ENCODE peak calls at places on chromosomes 6 and 20, in eight cellular contexts. One of them, this sample, is unnamed.

GRCh38 chr20:33348136-33348937 is 53.0 kb downstream of the CDK5RAP1 start:
- DNase-seq in NK-92 treated with Interleukin-12 subunit alpha and Interleukin-12 subunit beta, amount 100 ng/mL, for 24 hours: no peak
- DNase-seq in heart right ventricle: no peak
- DNase-seq in HS-5: no peak
- DNase-seq in stomach: no peak
- DNase-seq in NCI-H345: no peak
- DNase-seq in SK-N-DZ: no peak
- DNase-seq in PC-3: no peak
- DNase-seq in this sample: no peak

GRCh38 chr6:21615504-21615903 is 22.0 kb downstream of the SOX4 start:
- DNase-seq in NK-92 treated with Interleukin-12 subunit alpha and Interleukin-12 subunit beta, amount 100 ng/mL, for 24 hours: no peak
- DNase-seq in heart right ventricle: no peak
- DNase-seq in HS-5: no peak
- DNase-seq in stomach: no peak
- DNase-seq in NCI-H345: no peak
- DNase-seq in SK-N-DZ: no peak
- DNase-seq in PC-3: no peak
- DNase-seq in this sample: no peak

GRCh38 chr6:126959765-126960164 is 158.7 kb upstream of the RSPO3 start:
- DNase-seq in NK-92 treated with Interleukin-12 subunit alpha and Interleukin-12 subunit beta, amount 100 ng/mL, for 24 hours: no peak
- DNase-seq in heart right ventricle: no peak
- DNase-seq in HS-5: no peak
- DNase-seq in stomach: no peak
- DNase-seq in NCI-H345: no peak
- DNase-seq in SK-N-DZ: no peak
- DNase-seq in PC-3: no peak
- DNase-seq in this sample: no peak

GRCh38 chr20:10093087-10093591 is 58.4 kb downstream of the ANKEF1 start:
- DNase-seq in NK-92 treated with Interleukin-12 subunit alpha and Interleukin-12 subunit beta, amount 100 ng/mL, for 24 hours: no peak
- DNase-seq in heart right ventricle: no peak
- DNase-seq in HS-5: peak
- DNase-seq in stomach: no peak
- DNase-seq in NCI-H345: no peak
- DNase-seq in SK-N-DZ: no peak
- DNase-seq in PC-3: peak
- DNase-seq in this sample: no peak

GRCh38 chr6:157304840-157305675 is 18.3 kb downstream of the TMEM242 start:
- DNase-seq in NK-92 treated with Interleukin-12 subunit alpha and Interleukin-12 subunit beta, amount 100 ng/mL, for 24 hours: no peak
- DNase-seq in heart right ventricle: no peak
- DNase-seq in HS-5: no peak
- DNase-seq in stomach: peak
- DNase-seq in NCI-H345: no peak
- DNase-seq in SK-N-DZ: no peak
- DNase-seq in PC-3: no peak
- DNase-seq in this sample: no peak

GRCh38 chr20:52348434-52348833 is 156.9 kb upstream of the ZFP64 start:
- DNase-seq in NK-92 treated with Interleukin-12 subunit alpha and Interleukin-12 subunit beta, amount 100 ng/mL, for 24 hours: no peak
- DNase-seq in heart right ventricle: no peak
- DNase-seq in HS-5: no peak
- DNase-seq in stomach: no peak
- DNase-seq in NCI-H345: no peak
- DNase-seq in SK-N-DZ: peak
- DNase-seq in PC-3: no peak
- DNase-seq in this sample: no peak

GRCh38 chr20:54704032-54704635 is 228.7 kb downstream of the DOK5 start:
- DNase-seq in NK-92 treated with Interleukin-12 subunit alpha and Interleukin-12 subunit beta, amount 100 ng/mL, for 24 hours: no peak
- DNase-seq in heart right ventricle: no peak
- DNase-seq in HS-5: no peak
- DNase-seq in stomach: no peak
- DNase-seq in NCI-H345: no peak
- DNase-seq in SK-N-DZ: no peak
- DNase-seq in PC-3: no peak
- DNase-seq in this sample: no peak

GRCh38 chr6:50076431-50076830 is 26.7 kb upstream of the DEFB112 start:
- DNase-seq in NK-92 treated with Interleukin-12 subunit alpha and Interleukin-12 subunit beta, amount 100 ng/mL, for 24 hours: no peak
- DNase-seq in heart right ventricle: no peak
- DNase-seq in HS-5: no peak
- DNase-seq in stomach: no peak
- DNase-seq in NCI-H345: no peak
- DNase-seq in SK-N-DZ: no peak
- DNase-seq in PC-3: no peak
- DNase-seq in this sample: no peak

GRCh38 chr6:25717856-25718740 is 36.4 kb upstream of the SLC17A4 start:
- DNase-seq in NK-92 treated with Interleukin-12 subunit alpha and Interleukin-12 subunit beta, amount 100 ng/mL, for 24 hours: no peak
- DNase-seq in heart right ventricle: no peak
- DNase-seq in HS-5: no peak
- DNase-seq in stomach: no peak
- DNase-seq in NCI-H345: peak
- DNase-seq in SK-N-DZ: peak
- DNase-seq in PC-3: peak
- DNase-seq in this sample: peak

GRCh38 chr6:33592595-33593413 is 12.7 kb upstream of the BAK1 start:
- DNase-seq in NK-92 treated with Interleukin-12 subunit alpha and Interleukin-12 subunit beta, amount 100 ng/mL, for 24 hours: no peak
- DNase-seq in heart right ventricle: no peak
- DNase-seq in HS-5: no peak
- DNase-seq in stomach: peak
- DNase-seq in NCI-H345: no peak
- DNase-seq in SK-N-DZ: no peak
- DNase-seq in PC-3: no peak
- DNase-seq in this sample: peak

GRCh38 chr20:63698739-63699465 is 2.5 kb downstream of the TNFRSF6B start:
- DNase-seq in NK-92 treated with Interleukin-12 subunit alpha and Interleukin-12 subunit beta, amount 100 ng/mL, for 24 hours: no peak
- DNase-seq in heart right ventricle: peak
- DNase-seq in HS-5: peak
- DNase-seq in stomach: no peak
- DNase-seq in NCI-H345: no peak
- DNase-seq in SK-N-DZ: no peak
- DNase-seq in PC-3: peak
- DNase-seq in this sample: no peak

GRCh38 chr6:1436334-1437306 is 47.2 kb downstream of the FOXF2 start:
- DNase-seq in NK-92 treated with Interleukin-12 subunit alpha and Interleukin-12 subunit beta, amount 100 ng/mL, for 24 hours: no peak
- DNase-seq in heart right ventricle: peak
- DNase-seq in HS-5: peak
- DNase-seq in stomach: peak
- DNase-seq in NCI-H345: peak
- DNase-seq in SK-N-DZ: peak
- DNase-seq in PC-3: peak
- DNase-seq in this sample: peak

GRCh38 chr20:44776977-44777376 is 31.3 kb downstream of the KCNK15 start:
- DNase-seq in NK-92 treated with Interleukin-12 subunit alpha and Interleukin-12 subunit beta, amount 100 ng/mL, for 24 hours: no peak
- DNase-seq in heart right ventricle: peak
- DNase-seq in HS-5: no peak
- DNase-seq in stomach: no peak
- DNase-seq in NCI-H345: no peak
- DNase-seq in SK-N-DZ: no peak
- DNase-seq in PC-3: peak
- DNase-seq in this sample: no peak

GRCh38 chr6:30942338-30943060 is 1.7 kb downstream of the MUCL3 start:
- DNase-seq in NK-92 treated with Interleukin-12 subunit alpha and Interleukin-12 subunit beta, amount 100 ng/mL, for 24 hours: no peak
- DNase-seq in heart right ventricle: peak
- DNase-seq in HS-5: peak
- DNase-seq in stomach: peak
- DNase-seq in NCI-H345: no peak
- DNase-seq in SK-N-DZ: peak
- DNase-seq in PC-3: peak
- DNase-seq in this sample: peak

GRCh38 chr20:53654932-53655674 is 61.5 kb upstream of the ZNF217 start:
- DNase-seq in NK-92 treated with Interleukin-12 subunit alpha and Interleukin-12 subunit beta, amount 100 ng/mL, for 24 hours: no peak
- DNase-seq in heart right ventricle: no peak
- DNase-seq in HS-5: no peak
- DNase-seq in stomach: peak
- DNase-seq in NCI-H345: no peak
- DNase-seq in SK-N-DZ: no peak
- DNase-seq in PC-3: peak
- DNase-seq in this sample: no peak

GRCh38 chr6:1135726-1136414 is 176.0 kb upstream of the FOXQ1 start:
- DNase-seq in NK-92 treated with Interleukin-12 subunit alpha and Interleukin-12 subunit beta, amount 100 ng/mL, for 24 hours: no peak
- DNase-seq in heart right ventricle: no peak
- DNase-seq in HS-5: no peak
- DNase-seq in stomach: no peak
- DNase-seq in NCI-H345: no peak
- DNase-seq in SK-N-DZ: no peak
- DNase-seq in PC-3: no peak
- DNase-seq in this sample: no peak

GRCh38 chr6:25050356-25050755 is 114.6 kb upstream of the RIPOR2 start:
- DNase-seq in NK-92 treated with Interleukin-12 subunit alpha and Interleukin-12 subunit beta, amount 100 ng/mL, for 24 hours: no peak
- DNase-seq in heart right ventricle: no peak
- DNase-seq in HS-5: no peak
- DNase-seq in stomach: no peak
- DNase-seq in NCI-H345: no peak
- DNase-seq in SK-N-DZ: no peak
- DNase-seq in PC-3: no peak
- DNase-seq in this sample: no peak

GRCh38 chr6:23456396-23456795 is 669.6 kb upstream of the NRSN1 start:
- DNase-seq in NK-92 treated with Interleukin-12 subunit alpha and Interleukin-12 subunit beta, amount 100 ng/mL, for 24 hours: no peak
- DNase-seq in heart right ventricle: no peak
- DNase-seq in HS-5: no peak
- DNase-seq in stomach: no peak
- DNase-seq in NCI-H345: no peak
- DNase-seq in SK-N-DZ: no peak
- DNase-seq in PC-3: no peak
- DNase-seq in this sample: no peak

GRCh38 chr6:149012040-149012545 is 265.3 kb downstream of the UST start:
- DNase-seq in NK-92 treated with Interleukin-12 subunit alpha and Interleukin-12 subunit beta, amount 100 ng/mL, for 24 hours: no peak
- DNase-seq in heart right ventricle: no peak
- DNase-seq in HS-5: peak
- DNase-seq in stomach: no peak
- DNase-seq in NCI-H345: no peak
- DNase-seq in SK-N-DZ: no peak
- DNase-seq in PC-3: peak
- DNase-seq in this sample: no peak

GRCh38 chr6:69732640-69733039 is 64.2 kb downstream of the LMBRD1 start:
- DNase-seq in NK-92 treated with Interleukin-12 subunit alpha and Interleukin-12 subunit beta, amount 100 ng/mL, for 24 hours: no peak
- DNase-seq in heart right ventricle: no peak
- DNase-seq in HS-5: no peak
- DNase-seq in stomach: no peak
- DNase-seq in NCI-H345: no peak
- DNase-seq in SK-N-DZ: no peak
- DNase-seq in PC-3: peak
- DNase-seq in this sample: no peak

GRCh38 chr6:28643017-28643740 is 117.5 kb downstream of the GPX5 start:
- DNase-seq in NK-92 treated with Interleukin-12 subunit alpha and Interleukin-12 subunit beta, amount 100 ng/mL, for 24 hours: no peak
- DNase-seq in heart right ventricle: no peak
- DNase-seq in HS-5: peak
- DNase-seq in stomach: no peak
- DNase-seq in NCI-H345: no peak
- DNase-seq in SK-N-DZ: peak
- DNase-seq in PC-3: peak
- DNase-seq in this sample: peak

GRCh38 chr6:13273931-13274706 is 54.2 kb downstream of the TBC1D7 start:
- DNase-seq in NK-92 treated with Interleukin-12 subunit alpha and Interleukin-12 subunit beta, amount 100 ng/mL, for 24 hours: no peak
- DNase-seq in heart right ventricle: no peak
- DNase-seq in HS-5: no peak
- DNase-seq in stomach: peak
- DNase-seq in NCI-H345: no peak
- DNase-seq in SK-N-DZ: no peak
- DNase-seq in PC-3: no peak
- DNase-seq in this sample: peak

GRCh38 chr20:59958626-59959025 is 403 bp downstream of the CDH26 start:
- DNase-seq in NK-92 treated with Interleukin-12 subunit alpha and Interleukin-12 subunit beta, amount 100 ng/mL, for 24 hours: no peak
- DNase-seq in heart right ventricle: no peak
- DNase-seq in HS-5: no peak
- DNase-seq in stomach: no peak
- DNase-seq in NCI-H345: no peak
- DNase-seq in SK-N-DZ: no peak
- DNase-seq in PC-3: no peak
- DNase-seq in this sample: no peak

GRCh38 chr6:15389759-15390723 is 144.2 kb downstream of the JARID2 start:
- DNase-seq in NK-92 treated with Interleukin-12 subunit alpha and Interleukin-12 subunit beta, amount 100 ng/mL, for 24 hours: no peak
- DNase-seq in heart right ventricle: peak
- DNase-seq in HS-5: peak
- DNase-seq in stomach: no peak
- DNase-seq in NCI-H345: no peak
- DNase-seq in SK-N-DZ: peak
- DNase-seq in PC-3: peak
- DNase-seq in this sample: no peak

GRCh38 chr20:9565910-9566550 is 51.6 kb downstream of the LAMP5 start:
- DNase-seq in NK-92 treated with Interleukin-12 subunit alpha and Interleukin-12 subunit beta, amount 100 ng/mL, for 24 hours: no peak
- DNase-seq in heart right ventricle: no peak
- DNase-seq in HS-5: no peak
- DNase-seq in stomach: no peak
- DNase-seq in NCI-H345: no peak
- DNase-seq in SK-N-DZ: no peak
- DNase-seq in PC-3: no peak
- DNase-seq in this sample: no peak

GRCh38 chr6:45773906-45774305 is 241.8 kb downstream of the CLIC5 start:
- DNase-seq in NK-92 treated with Interleukin-12 subunit alpha and Interleukin-12 subunit beta, amount 100 ng/mL, for 24 hours: no peak
- DNase-seq in heart right ventricle: no peak
- DNase-seq in HS-5: no peak
- DNase-seq in stomach: no peak
- DNase-seq in NCI-H345: no peak
- DNase-seq in SK-N-DZ: no peak
- DNase-seq in PC-3: no peak
- DNase-seq in this sample: no peak

GRCh38 chr6:155782320-155782730 is 326.7 kb upstream of the NOX3 start:
- DNase-seq in NK-92 treated with Interleukin-12 subunit alpha and Interleukin-12 subunit beta, amount 100 ng/mL, for 24 hours: no peak
- DNase-seq in heart right ventricle: peak
- DNase-seq in HS-5: peak
- DNase-seq in stomach: peak
- DNase-seq in NCI-H345: no peak
- DNase-seq in SK-N-DZ: no peak
- DNase-seq in PC-3: peak
- DNase-seq in this sample: no peak

GRCh38 chr6:133698272-133698671 is 190.6 kb upstream of the TCF21 start:
- DNase-seq in NK-92 treated with Interleukin-12 subunit alpha and Interleukin-12 subunit beta, amount 100 ng/mL, for 24 hours: no peak
- DNase-seq in heart right ventricle: no peak
- DNase-seq in HS-5: no peak
- DNase-seq in stomach: no peak
- DNase-seq in NCI-H345: no peak
- DNase-seq in SK-N-DZ: no peak
- DNase-seq in PC-3: no peak
- DNase-seq in this sample: no peak

GRCh38 chr6:136873733-136874132 is 48.4 kb upstream of the SLC35D3 start:
- DNase-seq in NK-92 treated with Interleukin-12 subunit alpha and Interleukin-12 subunit beta, amount 100 ng/mL, for 24 hours: no peak
- DNase-seq in heart right ventricle: no peak
- DNase-seq in HS-5: no peak
- DNase-seq in stomach: no peak
- DNase-seq in NCI-H345: no peak
- DNase-seq in SK-N-DZ: no peak
- DNase-seq in PC-3: no peak
- DNase-seq in this sample: no peak

GRCh38 chr6:148599967-148600426 is 146.8 kb upstream of the UST start:
- DNase-seq in NK-92 treated with Interleukin-12 subunit alpha and Interleukin-12 subunit beta, amount 100 ng/mL, for 24 hours: no peak
- DNase-seq in heart right ventricle: no peak
- DNase-seq in HS-5: no peak
- DNase-seq in stomach: no peak
- DNase-seq in NCI-H345: no peak
- DNase-seq in SK-N-DZ: no peak
- DNase-seq in PC-3: no peak
- DNase-seq in this sample: no peak

GRCh38 chr6:85775883-85776282 is 133.2 kb upstream of the SYNCRIP start:
- DNase-seq in NK-92 treated with Interleukin-12 subunit alpha and Interleukin-12 subunit beta, amount 100 ng/mL, for 24 hours: no peak
- DNase-seq in heart right ventricle: no peak
- DNase-seq in HS-5: no peak
- DNase-seq in stomach: no peak
- DNase-seq in NCI-H345: no peak
- DNase-seq in SK-N-DZ: no peak
- DNase-seq in PC-3: peak
- DNase-seq in this sample: no peak

GRCh38 chr6:159880412-159880811 is 10.4 kb upstream of the MAS1 start:
- DNase-seq in NK-92 treated with Interleukin-12 subunit alpha and Interleukin-12 subunit beta, amount 100 ng/mL, for 24 hours: no peak
- DNase-seq in heart right ventricle: no peak
- DNase-seq in HS-5: no peak
- DNase-seq in stomach: no peak
- DNase-seq in NCI-H345: no peak
- DNase-seq in SK-N-DZ: no peak
- DNase-seq in PC-3: no peak
- DNase-seq in this sample: no peak

GRCh38 chr6:37024665-37025337 is 19.3 kb downstream of the FGD2 start:
- DNase-seq in NK-92 treated with Interleukin-12 subunit alpha and Interleukin-12 subunit beta, amount 100 ng/mL, for 24 hours: peak
- DNase-seq in heart right ventricle: no peak
- DNase-seq in HS-5: no peak
- DNase-seq in stomach: peak
- DNase-seq in NCI-H345: no peak
- DNase-seq in SK-N-DZ: no peak
- DNase-seq in PC-3: peak
- DNase-seq in this sample: no peak

GRCh38 chr6:110357696-110358535 is at the start of gene METTL24:
- DNase-seq in NK-92 treated with Interleukin-12 subunit alpha and Interleukin-12 subunit beta, amount 100 ng/mL, for 24 hours: no peak
- DNase-seq in heart right ventricle: no peak
- DNase-seq in HS-5: no peak
- DNase-seq in stomach: peak
- DNase-seq in NCI-H345: peak
- DNase-seq in SK-N-DZ: no peak
- DNase-seq in PC-3: no peak
- DNase-seq in this sample: peak